ENCODE peak calls at places on chromosomes 7 and 10, in nine cellular contexts. K is GDM1, J is GM03348, X is substantia nigra, G is caudate nucleus, A is KBM-7, L is WERI-Rb-1, H is NCI-H510A treated with DMSO at 0.1 percent for 48 hours, E is astrocyte. F is an unnamed sample.

GRCh38 chr10:111076191-111076681 is 593 bp upstream of the ADRA2A start:
- DNase-seq in K (peak), J (peak), X (peak), G (peak), A (peak), L (peak), H (peak), E (peak), F (peak)

GRCh38 chr7:96179863-96180262 is 142.0 kb downstream of the SLC25A13 start:
- DNase-seq in K (no peak), J (peak), X (no peak), G (no peak), A (no peak), L (no peak), H (no peak), E (no peak), F (no peak)

GRCh38 chr10:103241262-103242011 is 4.2 kb upstream of the RPEL1 start:
- DNase-seq in K (peak), J (peak), X (no peak), G (no peak), A (peak), L (no peak), H (peak), E (peak), F (peak)

GRCh38 chr10:114017873-114018272 is 25.8 kb upstream of the ADRB1 start:
- DNase-seq in K (no peak), J (no peak), X (no peak), G (no peak), A (peak), L (no peak), H (no peak), E (no peak), F (no peak)

GRCh38 chr10:24882047-24882698 is 70.2 kb downstream of the PRTFDC1 start:
- DNase-seq in K (no peak), J (peak), X (no peak), G (no peak), A (no peak), L (no peak), H (no peak), E (peak), F (peak)

GRCh38 chr7:100893318-100893895 is 2.3 kb downstream of the ACHE start:
- DNase-seq in K (no peak), J (peak), X (no peak), G (no peak), A (no peak), L (no peak), H (no peak), E (no peak), F (no peak)

GRCh38 chr10:49324711-49325110 is 25.7 kb downstream of the C10orf71 start:
- DNase-seq in K (no peak), J (no peak), X (no peak), G (no peak), A (no peak), L (no peak), H (no peak), E (no peak), F (no peak)

GRCh38 chr10:30502266-30503058 is 68.5 kb downstream of the MAP3K8 start:
- DNase-seq in K (peak), J (peak), X (no peak), G (no peak), A (peak), L (no peak), H (no peak), E (peak), F (peak)

GRCh38 chr10:97399843-97400545 is 1.1 kb downstream of the RRP12 start:
- DNase-seq in K (no peak), J (peak), X (no peak), G (peak), A (peak), L (no peak), H (peak), E (peak), F (peak)

GRCh38 chr10:85642421-85643170 is 724.0 kb downstream of the GRID1 start:
- DNase-seq in K (no peak), J (peak), X (no peak), G (no peak), A (peak), L (no peak), H (peak), E (peak), F (no peak)

GRCh38 chr7:47571355-47572100 is 10.4 kb downstream of the TNS3 start:
- DNase-seq in K (peak), J (peak), X (no peak), G (peak), A (peak), L (no peak), H (peak), E (peak), F (peak)

GRCh38 chr7:136594739-136595144 is 273.7 kb upstream of the CHRM2 start:
- DNase-seq in K (no peak), J (no peak), X (no peak), G (no peak), A (no peak), L (no peak), H (no peak), E (peak), F (no peak)

GRCh38 chr7:41732279-41733062 is 29.6 kb upstream of the INHBA start:
- DNase-seq in K (no peak), J (peak), X (no peak), G (no peak), A (peak), L (no peak), H (peak), E (no peak), F (no peak)

GRCh38 chr7:117014673-117015133 is 61.4 kb downstream of the ST7 start:
- DNase-seq in K (peak), J (peak), X (no peak), G (peak), A (peak), L (no peak), H (no peak), E (peak), F (no peak)